ENCODE peak calls at places on chromosomes 2 and 18, in four cellular contexts. Y, P, B and T are unnamed samples. For H3K27me3, the result is how much of the 10 kb centered on the place peaks cover.

GRCh38 chr2:204468689-204469429 is 76.4 kb upstream of the PARD3B start:
- DNase-seq in Y (peak), P (no peak), B (peak), T (peak)

GRCh38 chr2:218407717-218408116 is 8.0 kb downstream of the CTDSP1 start:
- DNase-seq in Y (no peak), P (peak), B (no peak), T (no peak)

GRCh38 chr2:1049691-1050090 is 99.0 kb downstream of the SNTG2 start:
- DNase-seq in Y (peak), P (no peak), B (no peak), T (peak)

GRCh38 chr2:231272961-231273360 is 74.5 kb downstream of the ARMC9 start:
- DNase-seq in Y (no peak), P (no peak), B (no peak), T (no peak)

GRCh38 chr2:160109939-160110673 is 47.7 kb upstream of the PLA2R1 start:
- DNase-seq in Y (peak), P (peak), B (peak), T (peak)

GRCh38 chr2:75277111-75277510 is 77.8 kb upstream of the TACR1 start:
- DNase-seq in Y (peak), P (no peak), B (peak), T (peak)

GRCh38 chr2:64699712-64700111 is 46.0 kb upstream of the SERTAD2 start:
- DNase-seq in Y (no peak), P (peak), B (no peak), T (no peak)

GRCh38 chr2:26534865-26535662 is 57.1 kb upstream of the OTOF start:
- DNase-seq in Y (no peak), P (no peak), B (no peak), T (no peak)

GRCh38 chr18:57523171-57523956 is 63.1 kb downstream of the FECH start:
- DNase-seq in Y (no peak), P (no peak), B (no peak), T (no peak)

GRCh38 chr2:129760669-129761068 is 218.8 kb upstream of the RAB6C start:
- DNase-seq in Y (no peak), P (no peak), B (no peak), T (no peak)

GRCh38 chr2:9207641-9208301 is 1.2 kb downstream of the ASAP2 start:
- DNase-seq in Y (no peak), P (no peak), B (peak), T (peak)

GRCh38 chr2:177506998-177507397 is 114.4 kb downstream of the AGPS start:
- DNase-seq in Y (no peak), P (no peak), B (no peak), T (no peak)

GRCh38 chr18:28571929-28572328 is 395.0 kb upstream of the CDH2 start:
- DNase-seq in Y (no peak), P (no peak), B (no peak), T (no peak)

GRCh38 chr18:44229693-44230108 is 451.0 kb upstream of the SETBP1 start:
- DNase-seq in Y (peak), P (no peak), B (peak), T (peak)

GRCh38 chr18:76488190-76488589 is 6.9 kb downstream of the ZNF516 start:
- DNase-seq in Y (peak), P (no peak), B (no peak), T (no peak)

GRCh38 chr2:221410487-221410886 is 161.6 kb downstream of the EPHA4 start:
- DNase-seq in Y (no peak), P (no peak), B (no peak), T (no peak)

GRCh38 chr2:32824415-32824814 is 122.3 kb upstream of the LTBP1 start:
- DNase-seq in Y (no peak), P (no peak), B (no peak), T (no peak)

GRCh38 chr2:10978112-10978670 is 66.5 kb downstream of the KCNF1 start:
- DNase-seq in Y (no peak), P (no peak), B (no peak), T (no peak)
- H3K4me3 ChIP-seq in Y (no peak), P (no peak), B (no peak), T (no peak)

GRCh38 chr2:72148975-72149555 is 1.4 kb upstream of the CYP26B1 start:
- DNase-seq in Y (peak), P (no peak), B (peak), T (peak)

GRCh38 chr2:72149556-72150156 is 2.0 kb upstream of the CYP26B1 start:
- DNase-seq in Y (no peak), P (no peak), B (no peak), T (no peak)

GRCh38 chr2:72147303-72147970 is at the start of gene CYP26B1:
- DNase-seq in Y (no peak), P (no peak), B (no peak), T (peak)

GRCh38 chr2:72147971-72148369 is 308 bp upstream of the CYP26B1 start:
- DNase-seq in Y (no peak), P (no peak), B (no peak), T (no peak)

GRCh38 chr2:72148391-72148974 is 821 bp upstream of the CYP26B1 start:
- DNase-seq in Y (no peak), P (no peak), B (no peak), T (peak)
- H3K9ac ChIP-seq in Y (no peak), P (no peak), B (peak), T (peak)

GRCh38 chr18:46754661-46755292 is 2.1 kb downstream of the ST8SIA5 start:
- DNase-seq in Y (no peak), P (no peak), B (peak), T (no peak)

GRCh38 chr18:46754188-46754587 is 2.7 kb downstream of the ST8SIA5 start:
- DNase-seq in Y (no peak), P (no peak), B (peak), T (no peak)

GRCh38 chr18:46755315-46756171 is 1.3 kb downstream of the ST8SIA5 start:
- DNase-seq in Y (no peak), P (no peak), B (peak), T (no peak)

GRCh38 chr18:46756172-46756558 is 688 bp downstream of the ST8SIA5 start:
- DNase-seq in Y (no peak), P (no peak), B (peak), T (no peak)

GRCh38 chr18:46756559-46757201 is at the start of gene ST8SIA5:
- DNase-seq in Y (no peak), P (no peak), B (peak), T (no peak)
- H3K27me3 ChIP-seq in Y (half or more), P (under half), B (half or more), T (under half)

GRCh38 chr2:16295891-16296290 is 355.5 kb downstream of the MYCN start:
- DNase-seq in Y (no peak), P (no peak), B (no peak), T (no peak)

GRCh38 chr2:16293398-16293797 is 353.0 kb downstream of the MYCN start:
- DNase-seq in Y (no peak), P (no peak), B (no peak), T (no peak)

GRCh38 chr2:16291731-16292550 is 351.6 kb downstream of the MYCN start:
- DNase-seq in Y (no peak), P (no peak), B (no peak), T (no peak)

GRCh38 chr2:16294791-16295190 is 354.4 kb downstream of the MYCN start:
- DNase-seq in Y (no peak), P (no peak), B (no peak), T (no peak)

GRCh38 chr2:16293871-16294270 is 353.5 kb downstream of the MYCN start:
- DNase-seq in Y (no peak), P (no peak), B (no peak), T (no peak)
- H3K4me3 ChIP-seq in Y (no peak), P (no peak), B (no peak), T (no peak)

GRCh38 chr2:215529271-215529670 is 93.4 kb upstream of the FN1 start:
- DNase-seq in Y (peak), P (no peak), B (peak), T (peak)

GRCh38 chr2:215530191-215530968 is 94.5 kb upstream of the FN1 start:
- DNase-seq in Y (peak), P (no peak), B (peak), T (no peak)

GRCh38 chr2:215528555-215528954 is 92.7 kb upstream of the FN1 start:
- DNase-seq in Y (peak), P (no peak), B (peak), T (peak)

GRCh38 chr2:215532844-215533243 is 97.0 kb upstream of the FN1 start:
- DNase-seq in Y (no peak), P (no peak), B (peak), T (no peak)

GRCh38 chr2:215531284-215531683 is 95.4 kb upstream of the FN1 start:
- DNase-seq in Y (peak), P (no peak), B (peak), T (peak)
- H3K9ac ChIP-seq in Y (no peak), P (no peak), B (peak), T (peak)

GRCh38 chr2:138071720-138072719 is 107.7 kb downstream of the HNMT start:
- DNase-seq in Y (peak), P (no peak), B (peak), T (no peak)
- H3K27me3 ChIP-seq in Y (under half), P (under half), B (under half), T (under half)